ENCODE peak calls at places on chromosomes 16 and 17, in six cellular contexts. B, Q, V, U, X and P are unnamed samples.

GRCh38 chr16:30567160-30567990 is 4.1 kb downstream of the ZNF688 start:
- DNase-seq in B (no peak), Q (no peak), V (no peak), U (no peak), X (peak), P (no peak)

GRCh38 chr17:50604470-50604869 is 30.2 kb upstream of the ABCC3 start:
- DNase-seq in B (no peak), Q (no peak), V (no peak), U (no peak), X (no peak), P (peak)

GRCh38 chr17:82490512-82491195 is 28.9 kb upstream of the FOXK2 start:
- DNase-seq in B (peak), Q (no peak), V (no peak), U (no peak), X (no peak), P (no peak)

GRCh38 chr16:2774161-2774891 is 2.8 kb downstream of the ELOB start:
- DNase-seq in B (peak), Q (no peak), V (no peak), U (no peak), X (no peak), P (no peak)

GRCh38 chr16:84735846-84736586 is 36.2 kb downstream of the USP10 start:
- DNase-seq in B (peak), Q (peak), V (peak), U (no peak), X (no peak), P (no peak)

GRCh38 chr17:64689106-64689505 is 27.0 kb upstream of the SMURF2 start:
- DNase-seq in B (no peak), Q (no peak), V (no peak), U (no peak), X (no peak), P (no peak)

GRCh38 chr17:50110591-50111349 is 15.6 kb downstream of the PDK2 start:
- DNase-seq in B (peak), Q (no peak), V (no peak), U (no peak), X (no peak), P (no peak)

GRCh38 chr16:69309316-69309715 is 1.8 kb upstream of the VPS4A start:
- DNase-seq in B (no peak), Q (no peak), V (no peak), U (peak), X (no peak), P (no peak)

GRCh38 chr17:49252148-49252682 is 21.6 kb upstream of the PHOSPHO1 start:
- DNase-seq in B (no peak), Q (peak), V (no peak), U (no peak), X (peak), P (no peak)

GRCh38 chr16:27238591-27238990 is 30.0 kb downstream of the NSMCE1 start:
- DNase-seq in B (no peak), Q (no peak), V (no peak), U (no peak), X (no peak), P (no peak)

GRCh38 chr17:61409301-61410099 is 9.9 kb downstream of the TBX2 start:
- DNase-seq in B (peak), Q (no peak), V (no peak), U (no peak), X (peak), P (peak)

GRCh38 chr17:61384384-61385090 is 15.1 kb upstream of the TBX2 start:
- DNase-seq in B (peak), Q (no peak), V (no peak), U (no peak), X (no peak), P (no peak)

GRCh38 chr16:10578474-10579316 is 1.7 kb downstream of the EMP2 start:
- DNase-seq in B (peak), Q (peak), V (no peak), U (no peak), X (no peak), P (no peak)

GRCh38 chr16:75305364-75306101 is 54.1 kb upstream of the BCAR1 start:
- DNase-seq in B (peak), Q (peak), V (peak), U (peak), X (peak), P (peak)

GRCh38 chr17:12599185-12599920 is 66.3 kb upstream of the MYOCD start:
- DNase-seq in B (no peak), Q (no peak), V (no peak), U (no peak), X (peak), P (no peak)

GRCh38 chr17:3762922-3763776 is 37.8 kb downstream of the ITGAE start:
- DNase-seq in B (no peak), Q (no peak), V (no peak), U (no peak), X (no peak), P (no peak)

GRCh38 chr17:48997827-48998556 is 807 bp downstream of the IGF2BP1 start:
- DNase-seq in B (no peak), Q (no peak), V (no peak), U (no peak), X (no peak), P (no peak)

GRCh38 chr16:30805370-30806169 is 18.6 kb upstream of the ZNF629 start:
- DNase-seq in B (peak), Q (peak), V (peak), U (peak), X (peak), P (peak)

GRCh38 chr16:66502020-66502913 is 47.7 kb downstream of the TK2 start:
- DNase-seq in B (no peak), Q (peak), V (no peak), U (peak), X (peak), P (no peak)

GRCh38 chr16:86231321-86231995 is 278.9 kb upstream of the FOXF1 start:
- DNase-seq in B (no peak), Q (no peak), V (peak), U (no peak), X (no peak), P (no peak)

GRCh38 chr17:47717845-47718621 is 15.0 kb upstream of the TBX21 start:
- DNase-seq in B (no peak), Q (no peak), V (no peak), U (no peak), X (no peak), P (no peak)

GRCh38 chr17:37567137-37567927 is 41.9 kb downstream of the SYNRG start:
- DNase-seq in B (no peak), Q (no peak), V (no peak), U (no peak), X (no peak), P (no peak)

GRCh38 chr16:73735018-73735417 is 561.6 kb upstream of the PSMD7 start:
- DNase-seq in B (no peak), Q (no peak), V (no peak), U (no peak), X (peak), P (no peak)

GRCh38 chr16:67110136-67110847 is 551 bp downstream of the PHAF1 start:
- DNase-seq in B (no peak), Q (peak), V (no peak), U (no peak), X (no peak), P (no peak)

GRCh38 chr16:80594756-80595155 is 54.0 kb downstream of the DYNLRB2 start:
- DNase-seq in B (no peak), Q (no peak), V (no peak), U (no peak), X (no peak), P (no peak)

GRCh38 chr16:87202346-87202745 is 114.8 kb downstream of the C16orf95 start:
- DNase-seq in B (no peak), Q (no peak), V (no peak), U (no peak), X (no peak), P (no peak)

GRCh38 chr16:12511708-12512107 is 292.0 kb downstream of the CPPED1 start:
- DNase-seq in B (no peak), Q (no peak), V (no peak), U (no peak), X (no peak), P (no peak)

GRCh38 chr17:58352843-58353719 is 1.1 kb upstream of the SUPT4H1 start:
- DNase-seq in B (peak), Q (no peak), V (no peak), U (no peak), X (no peak), P (no peak)

GRCh38 chr17:31469959-31470358 is 78.5 kb downstream of the RAB11FIP4 start:
- DNase-seq in B (no peak), Q (no peak), V (no peak), U (no peak), X (no peak), P (no peak)

GRCh38 chr17:58300336-58300735 is 19.6 kb upstream of the MPO start:
- DNase-seq in B (no peak), Q (no peak), V (no peak), U (no peak), X (no peak), P (no peak)

GRCh38 chr17:45628019-45628418 is 137.5 kb upstream of the PLEKHM1 start:
- DNase-seq in B (no peak), Q (no peak), V (no peak), U (no peak), X (no peak), P (no peak)

GRCh38 chr16:89589241-89589926 is 13.8 kb downstream of the CPNE7 start:
- DNase-seq in B (no peak), Q (no peak), V (no peak), U (no peak), X (no peak), P (no peak)

GRCh38 chr17:46027326-46028325 is 28.6 kb downstream of the STH start:
- DNase-seq in B (no peak), Q (no peak), V (peak), U (no peak), X (no peak), P (no peak)

GRCh38 chr16:66568355-66568754 is 2.1 kb downstream of the CMTM1 start:
- DNase-seq in B (no peak), Q (no peak), V (no peak), U (no peak), X (no peak), P (no peak)

GRCh38 chr17:8792646-8793045 is 6.5 kb downstream of the MFSD6L start:
- DNase-seq in B (no peak), Q (no peak), V (no peak), U (no peak), X (no peak), P (no peak)

GRCh38 chr17:8793649-8794048 is 5.5 kb downstream of the MFSD6L start:
- DNase-seq in B (no peak), Q (no peak), V (no peak), U (no peak), X (no peak), P (no peak)

GRCh38 chr17:8791910-8792270 is 7.3 kb downstream of the MFSD6L start:
- DNase-seq in B (no peak), Q (no peak), V (no peak), U (no peak), X (peak), P (no peak)

GRCh38 chr17:8789743-8790142 is 9.4 kb downstream of the MFSD6L start:
- DNase-seq in B (no peak), Q (no peak), V (no peak), U (no peak), X (no peak), P (no peak)

DNA sequence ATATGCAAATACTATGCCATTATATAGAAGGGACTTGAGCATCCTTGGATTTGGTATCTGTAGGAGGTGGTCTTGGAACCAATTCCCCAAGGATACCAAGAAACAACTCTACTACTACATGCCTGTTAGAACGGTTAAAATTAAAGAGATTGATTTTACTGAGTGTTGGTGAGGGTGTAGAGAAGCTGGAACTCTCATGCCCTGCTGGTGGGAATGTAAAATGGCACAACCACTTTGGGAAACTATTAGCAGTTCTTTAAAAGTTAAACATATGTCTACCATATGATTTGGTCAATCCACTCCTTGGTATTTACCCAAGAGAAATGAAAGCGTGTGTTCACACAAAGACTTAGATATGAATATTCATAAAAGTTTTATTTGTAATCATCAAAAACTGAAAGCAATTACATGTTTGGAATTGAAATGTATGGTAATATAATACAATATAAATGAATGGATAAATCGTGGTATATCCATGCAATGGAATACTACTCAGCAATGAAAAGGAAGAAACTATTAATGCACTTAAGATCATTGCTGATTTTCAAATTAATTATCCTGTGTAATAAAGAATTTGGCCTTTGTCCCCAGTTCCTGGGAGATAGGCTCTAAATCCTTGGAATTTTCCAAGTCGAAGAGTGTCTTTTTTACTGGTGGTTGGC is 7.8 kb downstream of the MFSD6L start:
- DNase-seq in B (no peak), Q (no peak), V (no peak), U (no peak), X (no peak), P (no peak)
- TF ChIP-seq CTCF in B (no peak), Q (no peak), V (no peak), U (no peak), X (no peak), P (no peak)

GRCh38 chr17:43363926-43364285 is 34.9 kb upstream of the ARL4D start:
- DNase-seq in B (no peak), Q (no peak), V (no peak), U (no peak), X (no peak), P (no peak)

GRCh38 chr17:43366809-43367587 is 31.8 kb upstream of the ARL4D start:
- DNase-seq in B (no peak), Q (no peak), V (no peak), U (no peak), X (no peak), P (no peak)

GRCh38 chr17:43367588-43368242 is 31.1 kb upstream of the ARL4D start:
- DNase-seq in B (no peak), Q (no peak), V (no peak), U (no peak), X (peak), P (peak)

GRCh38 chr17:43363181-43363925 is 35.4 kb upstream of the ARL4D start:
- DNase-seq in B (no peak), Q (no peak), V (no peak), U (no peak), X (no peak), P (no peak)

GRCh38 chr17:43365356-43365755 is 33.4 kb upstream of the ARL4D start:
- DNase-seq in B (no peak), Q (no peak), V (no peak), U (no peak), X (peak), P (no peak)
- TF ChIP-seq CTCF in B (peak), Q (no peak), V (no peak), U (peak), X (no peak), P (no peak)

GRCh38 chr17:80294210-80294609 is 33.6 kb downstream of the RNF213 start:
- DNase-seq in B (no peak), Q (no peak), V (no peak), U (no peak), X (no peak), P (no peak)

GRCh38 chr17:80291691-80292487 is 31.2 kb downstream of the RNF213 start:
- DNase-seq in B (no peak), Q (no peak), V (no peak), U (no peak), X (no peak), P (no peak)

GRCh38 chr17:80291260-80291659 is 30.6 kb downstream of the RNF213 start:
- DNase-seq in B (no peak), Q (no peak), V (no peak), U (no peak), X (no peak), P (no peak)

GRCh38 chr17:80294653-80295052 is 34.0 kb downstream of the RNF213 start:
- DNase-seq in B (no peak), Q (no peak), V (no peak), U (no peak), X (no peak), P (no peak)

DNA sequence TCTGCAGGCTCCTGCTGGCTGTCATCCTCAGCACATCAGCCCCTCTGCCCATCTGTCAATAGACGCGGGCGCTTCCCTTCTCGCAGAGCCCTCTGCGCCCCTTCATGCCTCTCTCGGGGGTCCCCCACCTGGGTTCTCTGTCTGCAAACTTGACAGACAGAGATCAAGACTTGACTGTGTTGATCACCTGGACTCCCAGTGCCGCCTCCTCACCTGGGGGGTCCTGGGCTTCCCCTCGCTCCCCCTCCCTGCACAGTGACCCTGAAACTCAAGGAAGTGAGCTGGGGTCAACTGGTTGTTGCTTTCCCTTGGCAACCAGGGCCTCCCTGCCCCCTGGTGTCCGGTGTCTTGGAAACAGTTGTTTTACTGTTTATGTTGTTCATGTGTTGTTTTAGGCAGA is 31.9 kb downstream of the RNF213 start:
- DNase-seq in B (no peak), Q (no peak), V (no peak), U (no peak), X (no peak), P (no peak)
- TF ChIP-seq CTCF in B (no peak), Q (no peak), V (no peak), U (no peak), X (peak), P (no peak)

DNA sequence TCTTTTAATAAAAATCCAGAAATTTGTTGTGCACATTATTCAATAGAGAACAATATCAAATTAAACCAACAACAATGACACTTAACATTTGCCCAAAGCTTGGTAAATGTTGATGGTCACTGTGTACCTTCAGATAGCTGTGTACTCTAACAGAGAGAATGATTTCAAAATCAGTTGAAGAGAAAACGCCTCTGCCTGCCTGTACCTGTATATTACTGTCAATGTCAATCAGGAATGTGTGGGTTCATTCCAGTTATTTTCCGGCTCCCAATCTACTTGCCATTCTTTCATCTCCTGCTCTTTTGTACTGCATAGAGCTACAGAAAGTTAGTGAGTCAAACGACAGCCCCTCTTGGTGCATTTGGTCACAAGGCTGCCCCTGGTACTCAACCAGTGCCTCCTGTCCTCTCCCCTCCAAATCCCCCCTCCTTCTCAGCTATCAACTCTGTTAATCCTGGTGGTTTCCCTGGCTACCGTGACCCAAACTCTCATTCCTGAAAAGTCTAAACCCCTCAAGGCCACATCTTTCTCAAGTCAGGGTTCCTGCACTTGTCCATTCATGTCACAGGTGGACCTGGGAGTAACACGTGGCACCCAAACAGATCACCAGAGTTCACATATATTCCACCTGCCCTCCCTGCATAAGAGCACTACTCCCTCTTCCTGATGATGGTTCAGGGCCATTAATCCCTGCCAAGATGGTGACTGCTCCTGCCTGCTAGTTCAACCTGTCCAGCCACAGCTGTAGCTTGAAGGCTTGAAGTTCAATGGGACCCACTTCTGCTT is 13.6 kb upstream of the ARL4D start:
- DNase-seq in B (no peak), Q (no peak), V (no peak), U (no peak), X (no peak), P (no peak)
- TF ChIP-seq CTCF in B (no peak), Q (no peak), V (no peak), U (no peak), X (no peak), P (no peak)

DNA sequence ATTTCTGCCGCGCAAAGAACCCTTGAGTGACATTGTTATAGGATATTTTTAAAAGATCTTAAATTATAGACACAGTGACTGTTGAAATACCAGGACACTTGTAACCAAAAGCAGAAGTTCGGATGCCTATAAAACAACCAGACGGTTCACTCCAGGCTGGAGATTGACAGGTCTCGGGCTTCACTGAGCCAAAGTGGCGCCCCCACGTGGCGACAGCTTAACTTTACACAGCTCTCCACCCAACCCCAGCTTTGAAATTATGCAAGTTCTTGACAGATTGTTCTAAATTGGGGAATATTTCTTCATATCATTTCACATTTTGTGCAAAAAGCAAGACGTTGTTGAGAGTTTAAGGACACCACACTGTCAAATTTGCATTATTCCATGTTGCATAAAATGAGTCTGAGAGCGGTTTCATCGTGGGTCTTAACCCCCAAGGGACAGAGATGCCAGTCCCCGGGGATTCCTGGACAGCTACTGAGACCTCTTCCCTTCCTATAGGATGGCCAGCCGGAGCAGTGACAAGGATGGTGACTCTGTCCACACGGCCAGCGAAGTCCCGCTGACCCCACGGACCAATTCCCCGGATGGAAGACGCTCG is 11.9 kb downstream of the SYT17 start:
- DNase-seq in B (peak), Q (peak), V (no peak), U (peak), X (peak), P (no peak)
- TF ChIP-seq CTCF in B (peak), Q (peak), V (peak), U (peak), X (peak), P (peak)